ENCODE peak calls at places on chromosome 4, in eight cellular contexts. C, T, I, H, Z, V, X and S are unnamed samples.

GRCh38 chr4:114782842-114783595 is 184.4 kb downstream of the UGT8 start:
- DNase-seq in Z (no peak), X (peak; percentile 43), C (no peak), I (no peak), T (no peak), V (no peak), H (no peak), S (no peak)

GRCh38 chr4:64272432-64272831 is 136.8 kb downstream of the TECRL start:
- DNase-seq in C (no peak), X (no peak), I (no peak), T (no peak), H (no peak), V (no peak), Z (no peak), S (no peak)

GRCh38 chr4:152530600-152530999 is 5.3 kb downstream of the FBXW7 start:
- DNase-seq in V (no peak), Z (no peak), I (no peak), X (no peak), C (no peak), H (no peak), T (no peak), S (no peak)

GRCh38 chr4:108730579-108730978 is 32.3 kb downstream of the ETNPPL start:
- DNase-seq in V (no peak), H (no peak), I (no peak), X (no peak), C (no peak), Z (no peak), T (no peak), S (no peak)

GRCh38 chr4:6573986-6574746 is 823 bp upstream of the MAN2B2 start:
- DNase-seq in C (no peak), Z (no peak), H (no peak), T (no peak), V (no peak), X (no peak), I (no peak), S (no peak)

GRCh38 chr4:174136013-174136412 is 147.5 kb downstream of the FBXO8 start:
- DNase-seq in H (peak; percentile 2), X (peak; percentile 7), V (no peak), I (no peak), C (no peak), T (no peak), Z (no peak), S (no peak)

GRCh38 chr4:153471691-153472080 is 5.5 kb downstream of the TMEM131L start:
- DNase-seq in Z (no peak), C (no peak), X (no peak), V (no peak), T (no peak), H (no peak), I (no peak), S (no peak)

GRCh38 chr4:67545996-67546356 is 673 bp upstream of the CENPC start:
- DNase-seq in H (no peak), V (no peak), Z (no peak), X (no peak), C (no peak), T (no peak), I (peak; percentile 71), S (no peak)

GRCh38 chr4:128707864-128708263 is 101.6 kb upstream of the JADE1 start:
- DNase-seq in I (no peak), T (no peak), V (no peak), H (peak; percentile 52), C (no peak), Z (peak; percentile 36), X (no peak), S (no peak)

GRCh38 chr4:138300616-138301015 is 58.5 kb upstream of the SLC7A11 start:
- DNase-seq in C (no peak), Z (peak; percentile 15), T (no peak), X (no peak), V (no peak), H (no peak), I (no peak), S (no peak)

GRCh38 chr4:80507507-80507906 is 172.0 kb downstream of the CFAP299 start:
- DNase-seq in I (peak; percentile 18), T (no peak), C (no peak), V (no peak), H (no peak), X (no peak), Z (no peak), S (no peak)

GRCh38 chr4:79875500-79875899 is 197.5 kb downstream of the ANTXR2 start:
- DNase-seq in V (no peak), H (no peak), X (no peak), Z (no peak), I (no peak), C (no peak), T (no peak), S (no peak)

GRCh38 chr4:82493721-82494425 is 63.5 kb downstream of the ENOPH1 start:
- DNase-seq in C (no peak), T (no peak), V (no peak), Z (peak; percentile 67), H (peak; percentile 58), I (peak; percentile 59), X (peak; percentile 46), S (no peak)

GRCh38 chr4:113157086-113157857 is 107.8 kb downstream of the ANK2 start:
- DNase-seq in T (no peak), V (no peak), H (no peak), C (no peak), I (no peak), X (no peak), Z (no peak), S (no peak)